ENCODE peak calls at places on chromosomes 1 and 21, in five cellular contexts. F, S, U, H and C are unnamed samples. For H3K4me1 and H3K36me3, the result is how much of the 10 kb centered on the place peaks cover.

GRCh38 chr1:175314300-175314699 is 121.7 kb upstream of the KIAA0040 start:
- DNase-seq in H (no peak), U (no peak), S (peak), F (no peak), C (no peak)

GRCh38 chr1:2409745-2410144 is 2.6 kb downstream of the PEX10 start:
- DNase-seq in H (no peak), U (no peak), F (no peak), S (no peak), C (no peak)

GRCh38 chr1:218705911-218706893 is 361.1 kb downstream of the TGFB2 start:
- DNase-seq in H (no peak), F (no peak), S (no peak), U (no peak), C (no peak)

GRCh38 chr1:247638011-247638410 is 32.6 kb downstream of the OR2G3 start:
- DNase-seq in S (no peak), U (no peak), H (no peak), F (no peak), C (no peak)

GRCh38 chr1:109723351-109723750 is 11.3 kb downstream of the GSTM5 start:
- DNase-seq in F (no peak), H (no peak), U (no peak), S (no peak), C (no peak)

GRCh38 chr1:201538618-201539551 is at the start of gene NAV1:
- DNase-seq in F (peak), U (peak), S (peak), H (peak), C (peak)

GRCh38 chr1:220347654-220348175 is 75.5 kb upstream of the RAB3GAP2 start:
- DNase-seq in U (no peak), F (no peak), S (no peak), H (no peak), C (no peak)

GRCh38 chr1:17768651-17769241 is 13.6 kb downstream of the ACTL8 start:
- DNase-seq in F (no peak), S (no peak), H (no peak), U (peak), C (no peak)

GRCh38 chr1:203179328-203180009 is 3.8 kb upstream of the MYBPH start:
- DNase-seq in S (no peak), U (no peak), F (no peak), H (peak), C (no peak)

GRCh38 chr21:31845151-31845550 is 27.7 kb upstream of the HUNK start:
- DNase-seq in H (no peak), U (no peak), S (no peak), F (no peak), C (no peak)

GRCh38 chr1:230326971-230327891 is 98.9 kb downstream of the PGBD5 start:
- DNase-seq in S (no peak), U (no peak), H (no peak), F (no peak), C (no peak)

GRCh38 chr1:223411309-223411708 is 18.1 kb downstream of the CCDC185 start:
- DNase-seq in F (no peak), H (no peak), S (no peak), U (no peak), C (no peak)

GRCh38 chr1:245961137-245961540 is 545.9 kb downstream of the SMYD3 start:
- DNase-seq in F (no peak), S (no peak), U (no peak), H (no peak), C (no peak)

GRCh38 chr1:231310391-231310934 is 27.2 kb downstream of the EXOC8 start:
- DNase-seq in F (no peak), H (no peak), S (no peak), U (no peak), C (no peak)

GRCh38 chr1:225462714-225463574 is 35.1 kb upstream of the LBR start:
- DNase-seq in F (no peak), H (peak), S (no peak), U (no peak), C (peak)

GRCh38 chr1:17498214-17498613 is 41.3 kb upstream of the ARHGEF10L start:
- DNase-seq in S (no peak), U (no peak), H (no peak), F (no peak), C (no peak)

GRCh38 chr1:235050911-235051360 is 77.7 kb downstream of the TOMM20 start:
- DNase-seq in F (no peak), U (no peak), S (no peak), H (no peak), C (no peak)

GRCh38 chr1:208190784-208191183 is 53.4 kb downstream of the PLXNA2 start:
- DNase-seq in H (no peak), U (no peak), S (no peak), F (no peak), C (no peak)

GRCh38 chr1:233362743-233363142 is 35.2 kb downstream of the MAP3K21 start:
- DNase-seq in H (no peak), S (no peak), F (no peak), U (no peak), C (no peak)

GRCh38 chr1:147169840-147170674 is 2.2 kb downstream of the PRKAB2 start:
- DNase-seq in H (no peak), F (no peak), S (no peak), U (no peak), C (no peak)

GRCh38 chr1:234885601-234886000 is 243.0 kb downstream of the TOMM20 start:
- DNase-seq in S (peak), H (no peak), F (no peak), U (no peak), C (no peak)

GRCh38 chr1:27042670-27043069 is 30.0 kb upstream of the TENT5B start:
- DNase-seq in S (no peak), U (no peak), F (no peak), H (peak), C (no peak)

DNA sequence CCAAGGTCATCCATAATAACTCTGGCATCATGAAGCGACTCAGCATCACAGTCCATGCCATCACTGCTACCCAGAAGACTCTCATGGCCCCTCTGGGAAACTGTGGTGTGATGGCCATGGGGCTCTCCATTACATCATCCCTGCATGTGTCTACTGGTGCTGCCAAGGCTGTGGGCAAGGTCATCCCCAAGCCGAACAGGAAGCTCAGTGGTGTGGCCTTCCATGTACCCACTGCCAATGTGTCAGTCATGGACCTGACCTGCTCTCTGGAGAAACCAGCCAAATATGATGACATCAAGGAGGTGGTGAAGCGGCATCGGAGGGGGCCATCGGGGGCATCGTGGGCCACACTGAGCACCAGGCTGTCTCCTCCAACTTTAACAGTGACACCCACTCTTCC is 65.1 kb upstream of the ARHGAP29 start:
- DNase-seq in F (no peak), H (no peak), S (no peak), U (no peak), C (no peak)
- TF ChIP-seq CTCF in F (no peak), H (no peak), S (no peak), U (no peak), C (no peak)

GRCh38 chr21:33949516-33950424 is 34.2 kb upstream of the ATP5PO start:
- DNase-seq in S (no peak), H (no peak), F (no peak), U (no peak), C (no peak)
- H3K4me1 ChIP-seq in S (under half), H (under half), F (under half), U (under half), C (under half)

GRCh38 chr1:42201986-42202385 is 37.4 kb upstream of the GUCA2A start:
- DNase-seq in S (no peak), F (no peak), U (no peak), H (no peak), C (no peak)

GRCh38 chr1:42195841-42196240 is 31.3 kb upstream of the GUCA2A start:
- DNase-seq in S (no peak), H (no peak), F (no peak), U (no peak), C (no peak)

GRCh38 chr1:42198251-42198650 is 33.7 kb upstream of the GUCA2A start:
- DNase-seq in F (no peak), U (no peak), H (no peak), S (no peak), C (no peak)
- H3K36me3 ChIP-seq in F (half or more), U (under half), H (under half), S (under half), C (under half)

DNA sequence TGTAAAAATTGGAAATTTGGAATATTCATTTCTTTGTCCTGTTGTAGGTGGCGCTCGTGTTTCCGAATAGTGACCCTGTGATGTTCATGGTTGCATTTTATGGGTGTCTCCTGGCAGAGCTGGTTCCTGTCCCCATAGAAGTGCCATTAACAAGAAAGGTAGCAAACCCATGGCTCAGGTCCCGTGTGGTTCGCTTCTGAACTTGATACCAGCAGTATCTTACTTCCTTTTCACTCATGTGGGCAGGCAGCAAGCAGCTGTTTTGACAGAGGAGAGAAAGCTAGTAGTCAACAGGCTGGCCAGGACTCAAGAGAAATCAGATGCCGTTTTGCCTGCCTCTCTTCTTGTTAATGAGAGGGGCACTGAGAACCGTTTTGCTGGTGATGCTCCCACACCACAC is 72.8 kb downstream of the S100B start:
- DNase-seq in H (no peak), S (no peak), F (no peak), U (no peak), C (no peak)
- TF ChIP-seq CTCF in H (no peak), S (no peak), F (no peak), U (no peak), C (no peak)